ENCODE peak calls at places on chromosome 7, in eight cellular contexts. R, B, Y, N, A, Z, I and X are unnamed samples.

GRCh38 chr7:51619880-51620279 is 303.3 kb upstream of the COBL start:
- DNase-seq in R (no peak), A (no peak), Y (no peak), I (no peak), Z (no peak), B (no peak), N (no peak), X (no peak)

GRCh38 chr7:124989911-124990310 is 60.3 kb upstream of the POT1 start:
- DNase-seq in I (no peak), Y (no peak), A (no peak), R (no peak), B (no peak), Z (no peak), N (no peak), X (no peak)

GRCh38 chr7:24756545-24756988 is 697 bp downstream of the GSDME start:
- DNase-seq in N (no peak), I (no peak), Y (no peak), A (no peak), Z (no peak), B (no peak), R (peak; percentile 60), X (peak; percentile 61)

GRCh38 chr7:137880432-137880831 is 33.7 kb upstream of the DGKI start:
- DNase-seq in Z (no peak), B (no peak), R (peak; percentile 96), A (no peak), I (no peak), N (no peak), Y (no peak), X (no peak)

GRCh38 chr7:151687523-151688235 is 168.0 kb upstream of the RHEB start:
- DNase-seq in N (peak; percentile 99), I (peak; percentile 47), Y (peak; percentile 60), B (peak; percentile 99), R (peak; percentile 96), A (peak; percentile 32), Z (peak; percentile 90), X (no peak)

GRCh38 chr7:34564091-34564490 is 93.9 kb upstream of the NPSR1 start:
- DNase-seq in N (no peak), A (no peak), B (no peak), R (no peak), Z (no peak), I (no peak), Y (no peak), X (no peak)

GRCh38 chr7:139153832-139154231 is 44.3 kb upstream of the ZC3HAV1 start:
- DNase-seq in Y (no peak), B (no peak), I (no peak), A (no peak), R (peak; percentile 15), N (no peak), Z (no peak), X (no peak)

GRCh38 chr7:151724250-151724915 is 152.5 kb downstream of the PRKAG2 start:
- DNase-seq in R (no peak), A (no peak), N (no peak), Z (no peak), I (no peak), B (no peak), Y (no peak), X (no peak)

GRCh38 chr7:30224511-30225031 is 59.8 kb upstream of the ZNRF2 start:
- DNase-seq in B (peak; percentile 68), N (no peak), R (peak; percentile 90), I (no peak), Y (no peak), A (no peak), Z (peak; percentile 26), X (no peak)

GRCh38 chr7:147400926-147401325 is 1189.6 kb upstream of the C7orf33 start:
- DNase-seq in Y (no peak), N (no peak), R (no peak), I (no peak), B (no peak), Z (no peak), A (no peak), X (no peak)

GRCh38 chr7:129829677-129830631 is 122.8 kb downstream of the UBE2H start:
- DNase-seq in I (peak; percentile 62), B (peak; percentile 86), Y (peak; percentile 60), A (peak; percentile 39), R (peak; percentile 91), N (peak; percentile 58), Z (peak; percentile 87), X (peak; percentile 87)

GRCh38 chr7:151211155-151211772 is 976 bp upstream of the H2BK1 start:
- DNase-seq in Y (no peak), B (no peak), R (no peak), Z (no peak), N (no peak), I (no peak), A (no peak), X (no peak)

DNA sequence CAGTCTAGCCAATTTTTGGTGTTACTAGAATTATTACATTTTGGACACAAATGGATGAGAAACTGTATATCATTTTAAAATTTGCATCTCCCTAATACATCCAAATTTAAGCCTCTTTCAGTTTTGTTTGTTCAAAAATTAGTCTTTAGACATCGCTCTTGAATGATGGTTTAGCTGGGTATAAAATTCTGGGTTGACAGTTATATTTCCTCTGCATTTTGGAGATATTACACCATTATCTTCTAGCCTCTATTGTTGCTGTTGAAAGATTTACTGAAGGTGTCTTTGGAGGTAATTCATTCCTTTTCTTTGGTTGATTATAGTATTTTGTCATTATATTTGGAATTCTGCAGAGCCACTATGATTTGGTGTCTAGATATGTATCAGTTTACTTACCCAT is 116.5 kb downstream of the COL26A1 start:
- DNase-seq in N (no peak), Y (no peak), B (no peak), R (no peak), A (no peak), I (no peak), Z (no peak), X (no peak)
- H3K4me1 ChIP-seq in N (no peaks in the 10 kb centered on the region), Y (no peaks in the 10 kb centered on the region), B (no peaks in the 10 kb centered on the region), R (no peaks in the 10 kb centered on the region), A (no peaks in the 10 kb centered on the region), I (no peaks in the 10 kb centered on the region), Z (no peaks in the 10 kb centered on the region), X (no peaks in the 10 kb centered on the region)

GRCh38 chr7:77362905-77363304 is 53.2 kb downstream of the GSAP start:
- DNase-seq in B (no peak), R (no peak), N (no peak), I (no peak), Z (no peak), A (no peak), Y (no peak), X (no peak)
- H3K4me1 ChIP-seq in B (no peaks in the 10 kb centered on the region), R (no peaks in the 10 kb centered on the region), N (peaks cover 18% of the 10 kb centered on the region), I (peaks cover 20% of the 10 kb centered on the region), Z (no peaks in the 10 kb centered on the region), A (peaks cover 19% of the 10 kb centered on the region), Y (peaks cover 14% of the 10 kb centered on the region), X (no peaks in the 10 kb centered on the region)

GRCh38 chr7:23594879-23595604 is 2.1 kb upstream of the CCDC126 start:
- DNase-seq in B (peak; percentile 69), Y (no peak), N (no peak), A (no peak), R (no peak), Z (no peak), I (no peak), X (no peak)
- H3K4me1 ChIP-seq in B (peaks cover 24% of the 10 kb centered on the region), Y (peaks cover 24% of the 10 kb centered on the region), N (peaks cover 7% of the 10 kb centered on the region), A (peaks cover 31% of the 10 kb centered on the region), R (peaks cover 8% of the 10 kb centered on the region), Z (peaks cover 12% of the 10 kb centered on the region), I (peaks cover 18% of the 10 kb centered on the region), X (no peaks in the 10 kb centered on the region)

DNA sequence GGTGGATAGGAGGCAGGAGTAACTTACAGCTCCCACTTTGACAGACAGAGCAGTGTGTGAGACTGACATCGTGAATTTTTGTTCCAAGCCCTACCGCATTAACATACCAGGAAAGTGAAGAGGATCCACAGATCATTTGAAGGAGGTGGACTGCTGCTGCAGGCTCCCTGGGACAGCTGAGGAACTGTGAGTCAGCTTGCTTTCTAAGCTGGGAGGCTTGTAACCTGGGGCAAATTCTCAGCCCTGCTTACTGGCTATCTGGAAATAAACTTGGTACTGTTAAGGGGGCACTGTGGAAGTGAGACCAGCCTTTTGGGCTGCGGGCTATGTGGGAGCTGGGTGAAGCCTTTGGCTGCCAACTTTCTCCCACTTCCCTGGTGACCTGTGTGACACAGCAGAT is 1202.5 kb downstream of the DNAJB9 start:
- DNase-seq in Y (no peak), Z (no peak), A (no peak), R (no peak), I (no peak), B (no peak), N (no peak), X (no peak)
- H3K4me1 ChIP-seq in Y (no peaks in the 10 kb centered on the region), Z (no peaks in the 10 kb centered on the region), A (no peaks in the 10 kb centered on the region), R (no peaks in the 10 kb centered on the region), I (no peaks in the 10 kb centered on the region), B (no peaks in the 10 kb centered on the region), N (no peaks in the 10 kb centered on the region), X (no peaks in the 10 kb centered on the region)

GRCh38 chr7:128356546-128357365 is 4.7 kb downstream of the PRRT4 start:
- DNase-seq in R (no peak), A (no peak), N (no peak), Z (no peak), I (no peak), Y (no peak), B (no peak), X (no peak)
- H3K4me1 ChIP-seq in R (no peaks in the 10 kb centered on the region), A (peaks cover 28% of the 10 kb centered on the region), N (no peaks in the 10 kb centered on the region), Z (peaks cover 5% of the 10 kb centered on the region), I (peaks cover 22% of the 10 kb centered on the region), Y (peaks cover 19% of the 10 kb centered on the region), B (peaks cover 9% of the 10 kb centered on the region), X (peaks cover 7% of the 10 kb centered on the region)

GRCh38 chr7:14822481-14822854 is 80.1 kb downstream of the DGKB start:
- DNase-seq in A (no peak), Y (no peak), N (no peak), I (no peak), Z (no peak), R (no peak), B (no peak), X (no peak)

GRCh38 chr7:14826426-14826825 is 76.1 kb downstream of the DGKB start:
- DNase-seq in Z (no peak), I (no peak), Y (no peak), B (no peak), R (no peak), A (no peak), N (no peak), X (no peak)

GRCh38 chr7:14821757-14822480 is 80.6 kb downstream of the DGKB start:
- DNase-seq in N (no peak), I (no peak), Y (no peak), R (peak; percentile 56), B (peak; percentile 65), A (no peak), Z (no peak), X (no peak)

DNA sequence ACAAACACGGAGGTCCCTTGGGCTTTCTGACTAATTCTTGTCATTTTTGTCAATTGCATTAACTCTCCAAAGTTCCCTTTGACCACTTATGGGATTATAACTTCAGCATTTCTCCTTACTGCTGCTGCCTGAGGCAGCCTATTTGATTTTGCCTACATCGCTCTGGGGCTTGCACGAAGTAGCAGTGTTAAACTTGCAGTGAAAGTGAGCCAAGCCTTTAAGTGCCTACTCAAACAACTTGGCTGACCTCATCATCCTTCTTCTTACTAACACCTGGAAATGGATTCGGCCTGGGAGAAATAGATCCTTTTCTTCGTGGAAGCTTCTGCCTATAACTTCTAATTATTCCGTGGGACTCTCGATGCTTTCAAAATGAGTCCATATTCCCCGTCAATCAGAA is 76.6 kb downstream of the DGKB start:
- DNase-seq in B (no peak), N (no peak), R (no peak), Y (no peak), A (no peak), I (no peak), Z (no peak), X (no peak)
- H3K4me1 ChIP-seq in B (peaks cover 13% of the 10 kb centered on the region), N (no peaks in the 10 kb centered on the region), R (peaks cover 33% of the 10 kb centered on the region), Y (peaks cover 6% of the 10 kb centered on the region), A (peaks cover 10% of the 10 kb centered on the region), I (no peaks in the 10 kb centered on the region), Z (no peaks in the 10 kb centered on the region), X (no peaks in the 10 kb centered on the region)